ENCODE peak calls at places on chromosomes 12 and 14, in nine cellular contexts. D is Peyer's patch; O is tibial artery; C is aorta; Y is psoas muscle; N is CD8-positive, alpha-beta T cell; W is naive thymus-derived CD4-positive, alpha-beta T cell; H is tibial nerve; G is neural progenitor cell. J is an unnamed sample.

GRCh38 chr14:102508774-102509743 is 517 bp downstream of the ANKRD9 start:
- DNase-seq in H (peak), G (no peak), D (peak), W (no peak), O (peak), Y (peak), C (peak), N (no peak), J (no peak)

GRCh38 chr12:69425417-69425816 is 44.8 kb upstream of the FRS2 start:
- DNase-seq in O (no peak), D (no peak), G (no peak), N (no peak), H (no peak), Y (no peak), W (no peak), C (no peak), J (no peak)

GRCh38 chr14:92058006-92058917 is 18.4 kb upstream of the TRIP11 start:
- DNase-seq in O (no peak), G (no peak), C (no peak), Y (no peak), N (no peak), D (no peak), W (no peak), H (no peak), J (no peak)

GRCh38 chr12:622420-622819 is 40.8 kb downstream of the NINJ2 start:
- DNase-seq in Y (no peak), H (no peak), G (no peak), O (no peak), W (no peak), N (no peak), D (no peak), C (no peak), J (no peak)

GRCh38 chr12:53752651-53753050 is 872 bp upstream of the CISTR start:
- DNase-seq in G (no peak), N (no peak), C (no peak), Y (no peak), H (no peak), D (no peak), O (no peak), W (no peak), J (no peak)

GRCh38 chr12:130439250-130439649 is 101.6 kb downstream of the PIWIL1 start:
- DNase-seq in O (no peak), D (no peak), G (no peak), H (no peak), N (no peak), C (no peak), Y (no peak), W (no peak), J (no peak)

GRCh38 chr14:56243110-56243509 is 124.9 kb downstream of the PELI2 start:
- DNase-seq in C (no peak), D (no peak), O (no peak), Y (no peak), G (peak), N (no peak), W (no peak), H (no peak), J (no peak)

GRCh38 chr14:31774567-31774966 is 213.4 kb downstream of the NUBPL start:
- DNase-seq in N (no peak), G (no peak), O (no peak), H (no peak), W (no peak), C (no peak), D (no peak), Y (no peak), J (no peak)

GRCh38 chr14:102464846-102465341 is 44.7 kb downstream of the ANKRD9 start:
- DNase-seq in Y (no peak), N (no peak), W (no peak), H (no peak), G (no peak), D (peak), O (no peak), C (no peak), J (no peak)

GRCh38 chr14:68230941-68231717 is 411.6 kb downstream of the RAD51B start:
- DNase-seq in G (no peak), O (no peak), C (no peak), Y (no peak), D (no peak), N (no peak), W (no peak), H (no peak), J (no peak)
- H3K27ac ChIP-seq in G (peak), O (peak), C (no peak), Y (peak), D (peak), N (no peak), W (no peak), H (peak), J (no peak)

GRCh38 chr12:46556105-46556559 is 183.6 kb upstream of the SLC38A2 start:
- DNase-seq in N (no peak), G (no peak), Y (no peak), O (no peak), W (no peak), H (no peak), C (no peak), D (no peak), J (no peak)
- H3K4me3 ChIP-seq in N (no peak), G (no peak), Y (no peak), O (no peak), W (no peak), H (no peak), C (no peak), D (no peak), J (no peak)

GRCh38 chr14:75764022-75764421 is 103.0 kb downstream of the TTLL5 start:
- DNase-seq in G (no peak), H (no peak), C (no peak), W (no peak), D (no peak), N (no peak), Y (no peak), O (no peak), J (no peak)

GRCh38 chr14:75770635-75771034 is 109.6 kb downstream of the TTLL5 start:
- DNase-seq in N (no peak), G (no peak), D (no peak), Y (no peak), O (no peak), W (no peak), H (no peak), C (no peak), J (no peak)

GRCh38 chr14:75771614-75772013 is 110.6 kb downstream of the TTLL5 start:
- DNase-seq in G (no peak), O (no peak), Y (no peak), N (no peak), D (no peak), W (no peak), C (no peak), H (no peak), J (no peak)

GRCh38 chr14:75769047-75769685 is 108.1 kb downstream of the TTLL5 start:
- DNase-seq in O (no peak), C (no peak), W (no peak), Y (no peak), D (no peak), G (no peak), N (no peak), H (no peak), J (no peak)
- H3K27ac ChIP-seq in O (no peak), C (no peak), W (no peak), Y (no peak), D (no peak), G (no peak), N (no peak), H (no peak), J (no peak)

GRCh38 chr12:126343352-126343751 is 1278.1 kb downstream of the AACS start:
- DNase-seq in H (no peak), Y (no peak), O (no peak), C (no peak), W (no peak), N (no peak), D (no peak), G (no peak), J (no peak)
- H3K4me3 ChIP-seq in H (no peak), Y (no peak), O (no peak), C (no peak), W (no peak), N (no peak), D (no peak), G (no peak), J (no peak)

GRCh38 chr12:11785722-11786121 is 136.2 kb downstream of the ETV6 start:
- DNase-seq in O (no peak), Y (no peak), W (no peak), N (no peak), C (no peak), G (no peak), D (no peak), H (no peak), J (no peak)
- H3K27ac ChIP-seq in O (peak), Y (peak), W (no peak), N (no peak), C (peak), G (no peak), D (no peak), H (no peak), J (no peak)

DNA sequence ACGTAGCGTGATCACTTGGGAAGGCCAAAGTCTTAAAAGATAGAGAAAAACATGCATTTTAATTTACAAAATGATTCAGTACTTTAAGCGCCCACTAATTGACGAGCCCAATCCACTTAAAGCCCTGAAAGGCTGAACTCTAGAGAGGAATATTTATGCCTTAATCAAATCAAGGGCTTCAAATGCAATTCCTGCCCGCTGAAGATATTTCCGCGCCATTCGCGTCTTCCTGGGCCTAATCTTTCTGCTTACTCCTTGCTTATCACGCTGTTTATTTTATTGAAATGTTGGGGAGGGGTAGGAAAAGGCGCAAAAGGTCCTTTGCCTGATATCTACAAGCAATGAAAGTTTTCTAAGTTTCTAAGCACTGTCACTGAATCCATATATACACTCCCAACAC is 4.0 kb downstream of the TBX3 start:
- DNase-seq in C (no peak), D (no peak), Y (no peak), H (no peak), N (no peak), O (no peak), G (no peak), W (no peak), J (no peak)
- H3K4me3 ChIP-seq in C (no peak), D (no peak), Y (peak), H (no peak), N (no peak), O (no peak), G (no peak), W (no peak), J (peak)

DNA sequence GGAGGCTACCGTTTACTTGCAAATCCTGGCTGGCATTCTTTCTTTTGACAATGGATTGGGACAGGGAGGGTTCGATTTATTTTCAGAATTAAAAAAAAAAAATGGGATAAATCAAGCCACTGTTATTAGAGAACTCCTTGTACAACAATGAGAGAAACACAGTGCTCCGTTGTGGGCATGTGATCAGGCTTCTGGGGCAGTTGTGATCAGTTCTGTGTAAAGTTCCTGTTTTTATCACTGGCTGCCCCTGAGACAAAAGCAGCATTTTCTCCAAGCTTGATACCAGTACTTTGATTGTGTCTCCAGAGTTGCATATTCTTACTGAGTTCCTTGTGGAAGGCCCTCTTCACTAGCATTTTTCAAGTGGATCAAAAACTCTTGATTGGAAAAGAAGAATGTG is 1.2 kb downstream of the DIP2B start:
- DNase-seq in N (no peak), W (no peak), H (peak), D (peak), Y (no peak), O (no peak), G (peak), C (peak), J (peak)
- H3K27ac ChIP-seq in N (peak), W (peak), H (peak), D (peak), Y (peak), O (peak), G (no peak), C (no peak), J (no peak)

DNA sequence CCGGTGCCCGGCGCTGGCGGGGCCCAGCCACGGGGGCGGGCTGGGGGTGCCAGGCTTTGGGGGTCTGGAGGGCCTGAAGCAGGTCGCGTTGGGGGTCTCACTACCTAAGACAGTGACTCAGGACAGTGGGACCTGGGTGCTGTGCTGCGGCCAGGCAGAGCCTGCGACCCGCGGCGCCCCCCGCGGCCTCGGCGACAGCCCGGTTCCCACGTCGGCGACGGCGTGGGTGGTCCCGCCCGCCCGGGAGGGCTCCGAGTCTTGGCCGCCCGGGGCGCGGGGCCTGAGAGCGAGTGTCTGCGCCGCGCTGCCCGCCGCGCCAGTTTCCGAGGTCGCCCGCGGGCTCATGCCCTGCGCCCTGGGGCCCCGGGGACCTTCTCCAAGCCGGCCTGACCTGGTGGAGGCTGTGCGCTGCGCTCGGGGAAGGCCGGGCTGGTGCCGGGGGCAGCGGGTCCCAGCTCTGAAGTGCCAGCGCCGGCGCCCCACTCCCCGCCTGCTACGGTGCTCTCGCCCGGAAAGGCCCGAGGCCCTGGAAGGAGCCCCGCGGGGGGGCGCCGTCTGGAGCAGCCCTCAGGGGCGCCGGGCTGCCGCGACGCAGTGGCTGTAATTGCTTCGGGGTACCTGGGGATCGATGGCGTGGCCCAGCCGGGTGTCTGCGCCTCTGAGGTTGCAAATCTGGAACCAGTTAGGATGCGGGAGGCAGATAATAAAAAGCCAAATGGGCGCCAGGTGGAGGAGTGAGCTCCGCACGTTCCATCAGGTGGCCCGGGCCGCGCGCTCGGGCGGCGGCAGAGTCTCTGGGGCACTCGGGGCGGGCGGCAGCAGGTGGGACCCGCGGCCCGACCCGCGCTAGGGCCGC is 102.5 kb upstream of the DIO3 start:
- DNase-seq in D (peak), G (peak), N (no peak), O (peak), Y (no peak), H (no peak), C (no peak), W (no peak), J (no peak)
- H3K4me3 ChIP-seq in D (peak), G (peak), N (no peak), O (no peak), Y (peak), H (no peak), C (no peak), W (no peak), J (no peak)

J was measured in lung.